ENCODE peak calls at places on chromosome 5, in seven cellular contexts. Q, W, J, A, I, H and K are unnamed samples.

GRCh38 chr5:7628248-7628647 is 222.7 kb downstream of the CFAP90 start:
- DNase-seq in H (no peak), W (no peak), A (no peak), I (no peak), J (no peak), Q (no peak), K (no peak)

GRCh38 chr5:147223951-147224791 is 10.7 kb upstream of the STK32A start:
- DNase-seq in J (no peak), W (peak; percentile 3), Q (peak; percentile 42), A (peak; percentile 75), H (no peak), I (no peak), K (no peak)

GRCh38 chr5:2366816-2367215 is 384.7 kb downstream of the IRX2 start:
- DNase-seq in I (no peak), A (no peak), Q (no peak), H (no peak), W (no peak), J (no peak), K (no peak)

GRCh38 chr5:541888-542692 is 17.8 kb upstream of the SLC9A3 start:
- DNase-seq in I (no peak), W (no peak), H (peak; percentile 20), A (no peak), J (peak; percentile 8), Q (no peak), K (no peak)

GRCh38 chr5:125083932-125084331 is 337.5 kb upstream of the ZNF608 start:
- DNase-seq in Q (peak; percentile 93), I (no peak), A (no peak), W (peak; percentile 91), J (no peak), H (no peak), K (no peak)

GRCh38 chr5:77993799-77994318 is 217.7 kb upstream of the TBCA start:
- DNase-seq in W (no peak), I (no peak), J (no peak), A (no peak), H (no peak), Q (no peak), K (no peak)

GRCh38 chr5:65100846-65101678 is 332.3 kb downstream of the CWC27 start:
- DNase-seq in W (peak; percentile 11), I (peak; percentile 19), J (peak; percentile 45), A (peak; percentile 92), H (peak; percentile 66), Q (peak; percentile 86), K (no peak)

GRCh38 chr5:11027660-11028059 is 266.6 kb upstream of the DAP start:
- DNase-seq in Q (no peak), I (no peak), J (no peak), W (no peak), H (no peak), A (no peak), K (peak; percentile 15)

GRCh38 chr5:177995691-177996595 is at the start of gene PROP1:
- DNase-seq in H (no peak), J (no peak), I (no peak), A (no peak), Q (no peak), W (no peak), K (no peak)

GRCh38 chr5:150075233-150075632 is 11.1 kb downstream of the CSF1R start:
- DNase-seq in J (no peak), I (peak; percentile 8), Q (no peak), H (no peak), A (no peak), W (no peak), K (no peak)

GRCh38 chr5:173825215-173825865 is 62.8 kb upstream of the CPEB4 start:
- DNase-seq in W (no peak), A (no peak), H (no peak), I (no peak), Q (no peak), J (no peak), K (no peak)

GRCh38 chr5:74865293-74865798 is 841 bp downstream of the FAM169A start:
- DNase-seq in W (no peak), I (no peak), A (no peak), Q (no peak), J (no peak), H (no peak), K (no peak)

GRCh38 chr5:142835540-142835939 is 65.4 kb downstream of the ARHGAP26 start:
- DNase-seq in W (no peak), I (no peak), Q (no peak), J (no peak), A (no peak), H (no peak), K (no peak)

GRCh38 chr5:74919487-74919886 is 53.3 kb upstream of the FAM169A start:
- DNase-seq in W (no peak), H (no peak), J (no peak), I (no peak), A (peak; percentile 55), Q (peak; percentile 70), K (no peak)

GRCh38 chr5:71482132-71482531 is 26.7 kb downstream of the BDP1 start:
- DNase-seq in H (no peak), Q (peak; percentile 38), A (no peak), W (no peak), J (no peak), I (no peak), K (no peak)

GRCh38 chr5:142881076-142881466 is 110.9 kb downstream of the ARHGAP26 start:
- DNase-seq in J (no peak), Q (peak; percentile 91), I (no peak), H (no peak), A (peak; percentile 67), W (peak; percentile 48), K (peak; percentile 18)

GRCh38 chr5:141326088-141326854 is 4.0 kb upstream of the PCDHGA1 start:
- DNase-seq in H (peak; percentile 77), W (no peak), J (peak; percentile 70), A (peak; percentile 91), I (peak; percentile 73), Q (peak; percentile 82), K (peak; percentile 38)

GRCh38 chr5:141328231-141328630 is 2.1 kb upstream of the PCDHGA1 start:
- DNase-seq in Q (no peak), J (no peak), W (no peak), A (no peak), I (no peak), H (no peak), K (no peak)

DNA sequence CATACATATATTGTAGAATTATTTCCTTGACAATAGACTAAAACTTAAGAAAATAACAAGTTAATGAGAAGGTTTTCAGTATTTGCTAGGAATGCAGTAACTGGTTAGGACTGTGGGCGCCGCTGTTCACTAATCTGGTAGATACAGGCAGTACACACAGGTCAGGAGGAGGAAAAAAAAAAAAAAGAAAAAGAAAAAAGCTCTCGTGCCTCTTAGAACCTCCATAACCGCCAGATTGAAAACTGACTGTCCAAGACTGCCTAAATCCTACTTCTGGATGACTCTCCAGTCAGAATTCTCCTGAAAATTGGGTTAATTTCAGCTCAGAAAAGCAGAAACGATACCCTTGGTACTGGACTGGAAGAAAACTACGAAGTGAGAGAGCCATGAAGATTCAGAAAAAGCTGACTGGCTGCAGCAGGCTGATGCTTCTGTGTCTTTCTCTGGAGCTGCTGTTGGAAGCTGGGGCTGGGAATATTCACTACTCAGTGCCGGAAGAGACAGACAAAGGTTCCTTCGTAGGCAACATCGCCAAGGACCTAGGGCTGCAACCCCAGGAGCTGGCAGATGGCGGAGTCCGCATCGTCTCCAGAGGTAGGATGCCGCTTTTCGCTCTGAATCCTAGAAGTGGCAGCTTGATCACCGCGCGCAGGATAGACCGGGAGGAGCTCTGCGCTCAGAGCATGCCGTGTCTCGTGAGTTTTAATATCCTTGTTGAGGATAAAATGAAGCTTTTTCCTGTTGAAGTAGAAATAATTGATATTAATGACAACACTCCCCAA is at the start of gene PCDHGA1:
- DNase-seq in J (no peak), A (peak; percentile 69), W (no peak), Q (peak; percentile 75), H (peak; percentile 44), I (peak; percentile 21), K (no peak)
- H3K4me3 ChIP-seq in J (no peak within 1 kb of the TSS), A (no peak within 1 kb of the TSS), W (peak within 1 kb of the TSS; percentile 44), Q (peak within 1 kb of the TSS; percentile 55), H (peak within 1 kb of the TSS; percentile 28), I (no peak within 1 kb of the TSS), K (peak within 1 kb of the TSS; percentile 47)

GRCh38 chr5:93569295-93570164 is 11.5 kb downstream of the NR2F1-AS1 start:
- DNase-seq in H (no peak), Q (no peak), W (no peak), J (no peak), A (peak; percentile 66), I (no peak), K (no peak)
- H3K27me3 ChIP-seq in H (peaks cover 66% of the 10 kb centered on the region), Q (no peaks in the 10 kb centered on the region), W (no peaks in the 10 kb centered on the region), J (peaks cover 88% of the 10 kb centered on the region), A (peaks cover 84% of the 10 kb centered on the region), I (peaks cover 36% of the 10 kb centered on the region), K (peaks cover 1% of the 10 kb centered on the region)

GRCh38 chr5:17947029-17947428 is 312.8 kb downstream of the TAF11L14 start:
- DNase-seq in J (no peak), W (no peak), I (no peak), A (no peak), Q (no peak), H (no peak), K (no peak)

GRCh38 chr5:17952231-17952630 is 318.0 kb downstream of the TAF11L14 start:
- DNase-seq in Q (no peak), A (no peak), H (no peak), J (no peak), I (no peak), W (no peak), K (no peak)

DNA sequence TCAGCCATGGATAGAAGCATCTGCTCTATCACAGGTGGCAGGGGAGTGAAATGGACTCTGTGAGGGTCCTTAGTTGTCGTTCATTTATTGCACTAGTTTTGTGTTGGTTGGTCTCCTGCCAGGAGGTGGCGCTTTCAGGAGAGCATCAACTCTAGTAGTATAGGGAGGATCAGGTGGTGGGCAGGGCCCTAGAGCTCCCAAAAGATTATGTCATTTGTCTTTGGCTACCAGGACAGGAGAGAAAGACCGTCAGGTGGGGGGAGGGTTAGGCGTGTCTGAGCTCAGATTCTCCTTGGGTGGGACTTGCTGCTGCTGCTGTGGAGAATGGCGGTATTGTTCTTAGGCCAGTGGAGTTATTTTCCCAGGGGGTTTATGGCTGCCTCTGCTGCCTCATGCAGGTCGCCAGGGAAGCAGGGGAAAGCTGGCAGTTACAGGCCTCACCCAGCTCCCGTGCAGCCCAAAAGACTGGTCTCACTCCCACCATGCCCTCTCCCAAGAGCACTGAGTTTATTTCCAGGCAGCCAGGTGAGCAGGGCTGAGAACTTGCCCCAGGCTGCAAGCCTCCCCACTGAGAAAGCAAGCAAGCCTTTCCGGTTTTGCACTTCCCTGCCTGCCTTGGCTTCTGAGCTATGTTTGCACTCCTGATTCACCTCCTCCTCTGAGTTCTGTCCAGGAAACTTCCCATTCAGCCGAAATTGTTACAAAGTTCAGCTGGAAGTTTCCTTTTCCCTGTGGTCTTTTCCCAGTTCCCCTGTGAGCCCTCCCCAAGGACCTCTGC is 317.3 kb downstream of the TAF11L14 start:
- DNase-seq in H (no peak), W (no peak), J (no peak), Q (no peak), I (no peak), A (peak; percentile 94), K (no peak)
- TF ChIP-seq CTCF in H (no peak), W (no peak), J (no peak), Q (no peak), I (no peak), A (peak; percentile 79), K (no peak)

DNA sequence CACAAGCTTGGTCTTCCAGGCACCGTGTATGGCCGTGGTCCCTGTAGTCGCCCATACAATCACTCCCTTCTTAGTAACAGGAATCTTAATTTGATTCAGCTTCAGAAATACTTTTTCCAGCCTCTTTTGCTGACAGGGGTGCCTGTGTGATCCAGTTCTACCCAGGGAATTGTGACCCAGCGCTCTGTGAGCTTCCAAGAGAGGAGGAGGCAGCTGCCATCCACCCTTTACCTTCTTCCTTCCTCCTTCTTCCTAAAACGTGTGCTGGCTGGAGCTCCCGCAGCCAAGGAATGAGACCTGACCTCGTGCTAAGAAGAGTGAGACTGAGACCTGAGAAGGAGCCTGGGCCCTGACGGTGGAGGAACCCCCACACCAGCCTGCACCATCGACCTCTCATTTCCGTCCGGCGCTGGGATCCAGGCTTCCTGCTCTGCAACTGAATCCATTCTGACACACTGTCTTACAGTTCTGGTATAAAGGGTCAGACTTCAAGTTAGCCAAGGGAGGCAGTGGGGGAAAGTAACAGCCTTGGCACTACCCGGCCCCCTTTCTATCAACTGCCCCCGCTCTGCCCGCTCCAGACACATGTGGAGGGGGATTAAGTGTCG is 16.1 kb downstream of the MGAT1 start:
- DNase-seq in A (peak; percentile 60), Q (no peak), W (no peak), J (no peak), H (no peak), I (no peak), K (no peak)
- H3K4me3 ChIP-seq in A (no peak overlapping the region), Q (no peak overlapping the region), W (no peak overlapping the region), J (no peak overlapping the region), H (no peak overlapping the region), I (no peak overlapping the region), K (no peak overlapping the region)